ENCODE peak calls at places on chromosomes 12 and 14, in ten cellular contexts. V, B, A, T, P, K, Z, C, R and M are unnamed samples.

GRCh38 chr12:128779901-128780300 is 43.9 kb downstream of the SLC15A4 start:
- DNase-seq in V (no peak), B (no peak), A (no peak), T (no peak), P (no peak), K (no peak), Z (no peak), C (no peak), R (no peak), M (no peak)

GRCh38 chr14:104974665-104975390 is 3.3 kb downstream of the AHNAK2 start:
- DNase-seq in V (no peak), B (no peak), A (no peak), T (no peak), P (no peak), K (no peak), Z (no peak), C (no peak), R (no peak), M (no peak)

GRCh38 chr14:91369628-91370445 is 47.8 kb downstream of the CCDC88C start:
- DNase-seq in V (no peak), B (peak; percentile 71), A (no peak), T (peak; percentile 29), P (peak; percentile 62), K (no peak), Z (no peak), C (peak; percentile 82), R (no peak), M (no peak)

GRCh38 chr12:109709401-109710278 is 4.0 kb upstream of the FAM222A start:
- DNase-seq in V (no peak), B (no peak), A (no peak), T (no peak), P (no peak), K (no peak), Z (no peak), C (no peak), R (no peak), M (no peak)

GRCh38 chr14:20400965-20401593 is 12.2 kb downstream of the TEP1 start:
- DNase-seq in V (no peak), B (no peak), A (peak; percentile 12), T (peak; percentile 6), P (no peak), K (peak; percentile 24), Z (no peak), C (peak; percentile 56), R (no peak), M (peak; percentile 95)

GRCh38 chr12:99960312-99960711 is 24.4 kb downstream of the ANKS1B start:
- DNase-seq in V (no peak), B (no peak), A (no peak), T (peak; percentile 24), P (no peak), K (no peak), Z (no peak), C (peak; percentile 81), R (no peak), M (peak; percentile 37)

GRCh38 chr12:11580125-11580751 is 69.2 kb upstream of the ETV6 start:
- DNase-seq in V (no peak), B (peak; percentile 89), A (peak; percentile 98), T (peak; percentile 81), P (peak; percentile 41), K (peak; percentile 82), Z (no peak), C (peak; percentile 11), R (no peak), M (peak; percentile 90)

GRCh38 chr12:43312991-43313505 is 239.0 kb downstream of the ADAMTS20 start:
- DNase-seq in V (no peak), B (no peak), A (no peak), T (no peak), P (no peak), K (no peak), Z (no peak), C (no peak), R (no peak), M (no peak)

GRCh38 chr12:71904629-71905028 is 34.0 kb upstream of the TPH2 start:
- DNase-seq in V (no peak), B (no peak), A (no peak), T (no peak), P (no peak), K (no peak), Z (no peak), C (peak; percentile 50), R (no peak), M (no peak)

GRCh38 chr12:57759360-57759980 is 4.6 kb downstream of the MARCHF9 start:
- DNase-seq in V (peak; percentile 38), B (no peak), A (no peak), T (no peak), P (no peak), K (no peak), Z (no peak), C (no peak), R (peak; percentile 49), M (peak; percentile 58)

GRCh38 chr14:45185110-45185814 is 49.5 kb downstream of the FANCM start:
- DNase-seq in V (no peak), B (no peak), A (peak; percentile 34), T (peak; percentile 17), P (no peak), K (peak; percentile 52), Z (no peak), C (no peak), R (no peak), M (no peak)

GRCh38 chr12:65911321-65911720 is 87.0 kb downstream of the HMGA2 start:
- DNase-seq in V (no peak), B (peak; percentile 73), A (peak; percentile 65), T (peak; percentile 80), P (no peak), K (peak; percentile 53), Z (no peak), C (peak; percentile 77), R (no peak), M (peak; percentile 78)

GRCh38 chr14:21098134-21098891 is at the start of gene ZNF219:
- DNase-seq in V (peak; percentile 25), B (peak; percentile 77), A (peak; percentile 64), T (peak; percentile 78), P (peak; percentile 63), K (peak; percentile 27), Z (peak; percentile 45), C (peak; percentile 39), R (peak; percentile 36), M (peak; percentile 58)

GRCh38 chr14:30227436-30227835 is 299.8 kb upstream of the PRKD1 start:
- DNase-seq in V (no peak), B (no peak), A (no peak), T (peak; percentile 50), P (no peak), K (peak; percentile 55), Z (no peak), C (no peak), R (no peak), M (no peak)

GRCh38 chr12:50241178-50241577 is 42.1 kb downstream of the LIMA1 start:
- DNase-seq in V (no peak), B (no peak), A (peak; percentile 53), T (no peak), P (no peak), K (peak; percentile 77), Z (no peak), C (no peak), R (no peak), M (no peak)

GRCh38 chr12:28987538-28988383 is 161.3 kb upstream of the FAR2 start:
- DNase-seq in V (no peak), B (no peak), A (no peak), T (no peak), P (no peak), K (no peak), Z (no peak), C (no peak), R (no peak), M (no peak)

GRCh38 chr12:47905313-47905730 is 528 bp upstream of the VDR start:
- DNase-seq in V (peak; percentile 19), B (no peak), A (no peak), T (peak; percentile 58), P (peak; percentile 86), K (no peak), Z (no peak), C (no peak), R (no peak), M (peak; percentile 88)

GRCh38 chr12:124930576-124930975 is 16.1 kb upstream of the UBC start:
- DNase-seq in V (no peak), B (no peak), A (no peak), T (no peak), P (no peak), K (no peak), Z (no peak), C (no peak), R (no peak), M (no peak)

GRCh38 chr12:116469344-116469743 is 89.8 kb upstream of the MAP1LC3B2 start:
- DNase-seq in V (no peak), B (no peak), A (no peak), T (no peak), P (no peak), K (no peak), Z (no peak), C (no peak), R (no peak), M (no peak)

GRCh38 chr12:51372021-51372420 is 19.2 kb downstream of the GALNT6 start:
- DNase-seq in V (no peak), B (no peak), A (no peak), T (no peak), P (no peak), K (no peak), Z (no peak), C (no peak), R (no peak), M (no peak)

GRCh38 chr14:96797943-96798349 is 764 bp downstream of the VRK1 start:
- DNase-seq in V (peak; percentile 11), B (peak; percentile 34), A (no peak), T (peak; percentile 21), P (no peak), K (no peak), Z (no peak), C (peak; percentile 38), R (no peak), M (no peak)

GRCh38 chr12:53122961-53123468 is 19.7 kb downstream of the SOAT2 start:
- DNase-seq in V (no peak), B (peak; percentile 53), A (peak; percentile 72), T (peak; percentile 47), P (peak; percentile 36), K (peak; percentile 35), Z (no peak), C (no peak), R (no peak), M (peak; percentile 75)

GRCh38 chr12:121830588-121831265 is 26.9 kb downstream of the SETD1B start:
- DNase-seq in V (no peak), B (no peak), A (no peak), T (no peak), P (no peak), K (no peak), Z (no peak), C (no peak), R (no peak), M (no peak)

GRCh38 chr12:25725874-25726273 is 172.8 kb upstream of the LMNTD1 start:
- DNase-seq in V (no peak), B (no peak), A (peak; percentile 48), T (peak; percentile 91), P (no peak), K (peak; percentile 78), Z (no peak), C (no peak), R (no peak), M (no peak)

GRCh38 chr14:78848234-78848820 is 678.2 kb downstream of the NRXN3 start:
- DNase-seq in V (peak; percentile 3), B (peak; percentile 50), A (peak; percentile 44), T (peak; percentile 9), P (peak; percentile 64), K (peak; percentile 31), Z (peak; percentile 48), C (peak; percentile 35), R (peak; percentile 15), M (peak; percentile 70)